ENCODE peak calls at places on chromosomes 16 and 17, in five cellular contexts. L, T, S, D and F are unnamed samples.
A peak's percentile ranks its signal among the peaks of the same experiment; 100 is the strongest.

GRCh38 chr16:72247821-72248253 is 75.9 kb upstream of the PMFBP1 start:
- DNase-seq in L (no peak), T (no peak), S (no peak), D (no peak), F (no peak)

GRCh38 chr16:26005336-26005735 is 313.6 kb downstream of the HS3ST4 start:
- DNase-seq in L (no peak), T (no peak), S (no peak), D (no peak), F (no peak)

GRCh38 chr17:40552806-40553693 is 12.2 kb downstream of the CCR7 start:
- DNase-seq in L (peak; percentile 84), T (no peak), S (no peak), D (peak; percentile 17), F (no peak)

GRCh38 chr17:48283390-48283789 is 146.6 kb downstream of the SKAP1 start:
- DNase-seq in L (no peak), T (no peak), S (no peak), D (no peak), F (no peak)

GRCh38 chr16:79089735-79090284 is 510.7 kb downstream of the MAF start:
- DNase-seq in L (no peak), T (no peak), S (peak; percentile 35), D (no peak), F (peak; percentile 22)

GRCh38 chr16:1458977-1459341 is 14.6 kb upstream of the CCDC154 start:
- DNase-seq in L (no peak), T (peak; percentile 83), S (no peak), D (no peak), F (no peak)

GRCh38 chr17:48123111-48123510 is 15.5 kb downstream of the SNX11 start:
- DNase-seq in L (no peak), T (no peak), S (no peak), D (no peak), F (no peak)

GRCh38 chr16:66298571-66299120 is 67.8 kb upstream of the CDH5 start:
- DNase-seq in L (no peak), T (no peak), S (no peak), D (no peak), F (no peak)

GRCh38 chr17:62187681-62188080 is 122.6 kb upstream of the MED13 start:
- DNase-seq in L (no peak), T (no peak), S (no peak), D (no peak), F (no peak)

GRCh38 chr16:46733319-46733830 is 14.8 kb downstream of the MYLK3 start:
- DNase-seq in L (no peak), T (no peak), S (no peak), D (no peak), F (no peak)

GRCh38 chr17:66986659-66987058 is 22.2 kb downstream of the CACNG4 start:
- DNase-seq in L (no peak), T (no peak), S (no peak), D (no peak), F (no peak)

GRCh38 chr17:47763913-47764582 is 31.0 kb downstream of the TBX21 start:
- DNase-seq in L (no peak), T (no peak), S (no peak), D (no peak), F (no peak)

GRCh38 chr17:61385869-61386245 is 13.8 kb upstream of the TBX2 start:
- DNase-seq in L (no peak), T (no peak), S (no peak), D (no peak), F (no peak)

GRCh38 chr16:61148930-61149329 is 887.3 kb downstream of the CDH8 start:
- DNase-seq in L (no peak), T (no peak), S (no peak), D (no peak), F (no peak)
- TF ChIP-seq CTCF in L (no peak), T (no peak), S (no peak), D (no peak), F (no peak)

DNA sequence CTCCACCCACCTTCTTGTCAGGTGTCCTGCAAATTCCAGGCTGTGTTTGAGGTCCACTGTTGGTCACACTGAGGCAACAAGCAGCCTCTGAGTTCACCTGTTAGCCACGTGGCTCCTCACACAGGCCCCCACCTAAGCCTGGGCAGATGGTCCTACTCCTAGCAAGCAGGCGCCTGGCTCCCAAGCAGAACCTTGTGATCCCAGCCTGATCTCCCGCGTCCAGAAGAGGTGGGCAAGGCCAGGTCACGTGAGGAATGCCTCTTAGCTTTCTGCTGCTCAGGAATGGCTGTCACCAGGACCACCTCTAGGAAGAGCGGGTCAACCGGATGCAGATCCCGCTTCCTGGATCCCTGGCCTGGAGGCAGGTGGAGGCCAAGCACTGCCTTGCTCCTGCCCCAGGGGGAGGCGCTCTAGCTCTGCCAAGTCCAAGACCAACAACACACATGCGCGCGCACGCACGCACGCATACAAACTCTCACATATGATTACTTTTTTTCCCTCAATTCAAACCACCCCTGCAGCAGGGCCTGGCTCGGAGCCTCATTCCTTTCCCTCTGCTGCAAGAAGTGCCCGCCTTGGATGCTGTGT is 9.5 kb downstream of the CYB561 start:
- DNase-seq in L (no peak), T (no peak), S (no peak), D (no peak), F (no peak)
- TF ChIP-seq CTCF in L (no peak), T (no peak), S (no peak), D (no peak), F (no peak)

DNA sequence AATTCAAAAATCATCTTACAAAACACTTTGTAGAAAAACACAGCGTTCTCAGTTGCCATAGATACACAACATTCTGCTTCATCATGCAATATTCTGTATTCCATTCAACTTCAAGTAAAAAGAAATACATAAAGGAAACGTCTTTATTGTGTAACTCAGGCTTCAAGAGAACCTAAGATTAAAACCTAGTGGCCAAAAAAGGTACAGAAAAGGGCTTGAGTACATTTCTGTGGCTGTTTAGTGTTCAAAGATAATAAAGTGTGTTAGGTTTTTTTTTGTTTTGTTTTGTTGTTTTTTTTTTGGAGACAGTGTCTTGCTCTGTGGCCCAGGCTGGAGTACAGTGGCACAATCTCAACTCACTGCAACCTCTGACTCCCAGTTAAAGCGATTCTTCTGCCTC is 250.4 kb downstream of the CEP112 start:
- DNase-seq in L (no peak), T (no peak), S (no peak), D (no peak), F (no peak)
- TF ChIP-seq CTCF in L (no peak), T (no peak), S (no peak), D (no peak), F (no peak)

GRCh38 chr16:49440156-49441065 is 66.8 kb downstream of the C16orf78 start:
- DNase-seq in L (no peak), T (no peak), S (no peak), D (no peak), F (peak; percentile 15)
- TF ChIP-seq CTCF in L (no peak), T (no peak), S (no peak), D (peak; percentile 10), F (peak; percentile 57)

DNA sequence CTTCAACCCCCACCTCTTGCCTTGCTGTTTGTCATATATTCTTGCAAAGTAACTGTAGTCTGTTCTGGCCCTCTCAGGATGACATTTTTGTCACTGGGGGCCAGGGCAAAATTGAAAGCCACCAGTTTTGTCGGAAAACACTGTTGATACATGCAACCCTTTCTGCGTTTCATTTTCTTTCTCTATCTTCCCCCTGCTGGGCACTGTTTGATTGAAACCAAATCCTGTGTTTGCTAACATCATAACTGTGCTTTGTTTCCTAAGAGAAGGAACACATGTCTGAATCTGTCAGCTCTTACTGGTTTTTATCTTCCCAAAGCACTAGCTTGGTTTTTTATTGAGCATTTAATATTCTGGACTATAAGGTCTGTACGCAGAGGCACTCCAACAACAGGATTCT is 11.7 kb upstream of the CPPED1 start:
- DNase-seq in L (no peak), T (no peak), S (no peak), D (no peak), F (no peak)
- TF ChIP-seq CTCF in L (no peak), T (no peak), S (no peak), D (no peak), F (no peak)

GRCh38 chr17:8832711-8833352 is 33.7 kb upstream of the MFSD6L start:
- DNase-seq in L (no peak), T (peak; percentile 69), S (peak; percentile 28), D (no peak), F (no peak)
- TF ChIP-seq CTCF in L (no peak), T (peak; percentile 77), S (peak; percentile 45), D (no peak), F (peak; percentile 73)

GRCh38 chr16:73568769-73569168 is 520.8 kb upstream of the ZFHX3 start:
- DNase-seq in L (no peak), T (no peak), S (no peak), D (no peak), F (no peak)

GRCh38 chr16:73565263-73565662 is 517.3 kb upstream of the ZFHX3 start:
- DNase-seq in L (no peak), T (no peak), S (no peak), D (no peak), F (no peak)

GRCh38 chr16:73563709-73564108 is 515.8 kb upstream of the ZFHX3 start:
- DNase-seq in L (no peak), T (no peak), S (no peak), D (no peak), F (no peak)

GRCh38 chr16:73569266-73569665 is 521.3 kb upstream of the ZFHX3 start:
- DNase-seq in L (no peak), T (no peak), S (no peak), D (no peak), F (no peak)

GRCh38 chr16:73565925-73566324 is 518.0 kb upstream of the ZFHX3 start:
- DNase-seq in L (no peak), T (no peak), S (no peak), D (no peak), F (no peak)
- TF ChIP-seq CTCF in L (no peak), T (no peak), S (no peak), D (no peak), F (no peak)

DNA sequence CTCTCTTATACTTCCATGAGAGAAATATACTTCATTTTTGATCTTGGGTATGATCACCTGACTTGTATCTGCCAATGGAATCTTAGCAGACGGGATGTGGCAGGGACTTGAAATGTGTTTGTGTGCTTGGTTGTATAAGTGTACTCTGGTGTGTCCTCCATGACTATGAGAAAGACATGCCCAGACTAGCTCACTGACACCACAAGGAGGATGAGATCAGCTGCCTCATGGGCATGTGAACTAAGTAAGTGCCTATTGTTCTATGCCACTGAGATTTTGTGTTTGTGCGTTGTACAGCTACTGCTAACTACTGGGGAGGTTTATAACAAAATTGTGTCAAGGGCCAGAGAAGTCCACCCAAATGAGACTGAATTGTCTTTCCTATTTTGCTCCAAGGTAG is 402.2 kb upstream of the SALL1 start:
- DNase-seq in L (no peak), T (no peak), S (no peak), D (no peak), F (no peak)
- TF ChIP-seq CTCF in L (no peak), T (no peak), S (no peak), D (no peak), F (no peak)

DNA sequence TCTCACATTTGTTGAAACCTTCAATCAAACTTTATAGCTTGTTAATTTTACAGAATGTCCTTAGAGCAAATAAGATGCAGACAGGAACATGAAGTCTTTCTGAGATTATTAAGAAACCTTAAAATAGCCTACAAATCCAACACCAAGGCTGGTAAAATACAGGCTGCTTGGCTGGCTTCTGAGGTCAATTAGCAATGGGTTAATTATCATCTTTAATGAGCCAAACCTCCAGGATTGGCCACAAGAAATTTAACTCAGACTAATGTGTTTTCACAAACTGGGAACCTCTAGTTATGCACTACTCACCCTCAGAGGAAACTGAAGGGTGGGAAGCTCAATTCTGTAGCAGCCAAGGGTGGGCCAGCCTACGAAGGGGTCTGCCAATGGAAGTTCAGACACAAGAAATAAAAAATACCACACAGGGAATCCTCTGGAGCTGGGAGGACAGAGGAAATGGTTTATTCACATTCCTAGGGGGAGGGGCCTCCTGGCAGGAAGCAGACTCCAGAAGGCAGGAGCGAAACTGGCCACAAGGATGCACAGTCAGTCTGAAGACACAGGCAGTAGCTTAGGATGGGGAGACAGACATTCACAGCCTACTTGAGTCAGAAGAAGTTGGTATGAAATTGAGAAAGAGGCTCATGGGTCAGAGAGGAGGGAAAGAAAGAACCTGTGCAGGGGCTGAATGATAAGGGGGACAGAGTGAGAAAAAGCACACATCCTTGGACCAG is 36.1 kb downstream of the HIC1 start:
- DNase-seq in L (no peak), T (no peak), S (peak; percentile 56), D (no peak), F (no peak)
- TF ChIP-seq CTCF in L (no peak), T (no peak), S (no peak), D (no peak), F (no peak)